ENCODE peak calls at places on chromosomes 3 and 15, in nine cellular contexts. G, D, N, I, A, Y, M, T and H are unnamed samples.

GRCh38 chr3:79140718-79141117 is 627.1 kb downstream of the ROBO1 start:
- DNase-seq in A (no peak), Y (no peak), G (peak; percentile 10), D (peak; percentile 34), N (no peak), M (no peak), I (peak; percentile 9), T (no peak), H (no peak)

GRCh38 chr3:111481551-111481950 is 60.4 kb upstream of the CD96 start:
- DNase-seq in A (no peak), T (no peak), Y (no peak), M (no peak), G (no peak), D (no peak), I (no peak), N (no peak), H (no peak)

GRCh38 chr3:118811333-118811732 is 223.3 kb downstream of the IGSF11 start:
- DNase-seq in N (no peak), I (no peak), T (no peak), Y (no peak), D (no peak), A (no peak), M (no peak), G (no peak), H (no peak)

GRCh38 chr15:74608776-74609175 is 6.9 kb upstream of the CLK3 start:
- DNase-seq in T (no peak), M (no peak), G (no peak), Y (no peak), A (no peak), D (no peak), I (no peak), N (no peak), H (no peak)

GRCh38 chr3:10551821-10552630 is 46.6 kb upstream of the ATP2B2 start:
- DNase-seq in M (no peak), D (peak; percentile 51), I (peak; percentile 89), A (peak; percentile 72), Y (peak; percentile 77), T (peak; percentile 55), G (peak; percentile 80), N (no peak), H (no peak)

GRCh38 chr3:64316971-64317370 is 91.7 kb upstream of the PRICKLE2 start:
- DNase-seq in A (no peak), D (peak; percentile 22), N (no peak), M (no peak), I (peak; percentile 66), Y (no peak), G (peak; percentile 4), T (no peak), H (no peak)

GRCh38 chr3:12903881-12904280 is 62.5 kb upstream of the RPL32 start:
- DNase-seq in M (no peak), I (no peak), D (no peak), T (no peak), A (no peak), Y (no peak), N (no peak), G (no peak), H (no peak)

GRCh38 chr3:69379661-69380060 is 6.2 kb downstream of the FRMD4B start:
- DNase-seq in Y (no peak), N (no peak), A (no peak), D (no peak), G (no peak), I (no peak), T (no peak), M (no peak), H (no peak)

GRCh38 chr15:63407612-63408011 is 26.0 kb upstream of the CA12 start:
- DNase-seq in Y (no peak), I (peak; percentile 19), M (no peak), D (no peak), G (peak; percentile 33), A (peak; percentile 89), N (no peak), T (no peak), H (no peak)

GRCh38 chr15:77025471-77025901 is 30.6 kb downstream of the PSTPIP1 start:
- DNase-seq in D (no peak), A (no peak), I (no peak), Y (peak; percentile 40), M (no peak), T (no peak), G (no peak), N (peak; percentile 31), H (peak; percentile 1)

GRCh38 chr15:90343391-90343790 is 8.7 kb upstream of the ZNF774 start:
- DNase-seq in A (no peak), N (no peak), M (no peak), Y (no peak), D (no peak), T (no peak), G (peak; percentile 53), I (peak; percentile 24), H (no peak)

GRCh38 chr3:46693897-46694235 is 387 bp upstream of the ALS2CL start:
- DNase-seq in G (no peak), M (no peak), T (peak; percentile 41), Y (no peak), I (no peak), A (no peak), N (no peak), D (no peak), H (no peak)

GRCh38 chr3:146640955-146641867 is 36.1 kb upstream of the PLSCR5 start:
- DNase-seq in A (peak; percentile 78), M (peak; percentile 24), Y (no peak), N (no peak), D (peak; percentile 73), I (peak; percentile 44), T (no peak), G (peak; percentile 77), H (peak; percentile 51)

GRCh38 chr3:197149528-197149927 is 119.9 kb upstream of the MELTF start:
- DNase-seq in M (no peak), A (no peak), D (no peak), G (no peak), T (no peak), Y (no peak), N (no peak), I (no peak), H (no peak)

GRCh38 chr3:52324676-52325075 is 8.6 kb downstream of the DNAH1 start:
- DNase-seq in A (no peak), G (no peak), N (no peak), D (no peak), I (no peak), T (no peak), Y (no peak), M (no peak), H (no peak)

GRCh38 chr15:41873711-41874110 is 20.1 kb downstream of the SPTBN5 start:
- DNase-seq in A (no peak), D (no peak), Y (no peak), I (no peak), N (no peak), T (no peak), M (no peak), G (no peak), H (no peak)

GRCh38 chr3:193946945-193947344 is 189.0 kb upstream of the HES1 start:
- DNase-seq in N (no peak), M (no peak), A (no peak), G (peak; percentile 82), I (no peak), T (no peak), Y (no peak), D (no peak), H (no peak)

GRCh38 chr3:157662171-157662570 is 159.0 kb upstream of the VEPH1 start:
- DNase-seq in D (no peak), N (no peak), Y (no peak), M (no peak), T (no peak), G (no peak), A (no peak), I (no peak), H (no peak)

GRCh38 chr3:45496550-45496949 is 98.0 kb upstream of the LIMD1 start:
- DNase-seq in A (peak; percentile 81), D (no peak), T (no peak), Y (no peak), I (no peak), G (no peak), N (no peak), M (no peak), H (no peak)

GRCh38 chr15:40845036-40845435 is 1.2 kb downstream of the SPINT1 start:
- DNase-seq in Y (no peak), G (no peak), N (no peak), I (no peak), T (no peak), D (no peak), M (no peak), A (no peak), H (no peak)

GRCh38 chr3:153980252-153980590 is 141.0 kb upstream of the ARHGEF26 start:
- DNase-seq in I (no peak), N (no peak), D (no peak), M (no peak), Y (no peak), G (peak; percentile 51), A (no peak), T (no peak), H (no peak)

GRCh38 chr15:65099336-65099735 is 15.7 kb downstream of the UBAP1L start:
- DNase-seq in G (no peak), M (no peak), A (no peak), N (no peak), I (no peak), D (no peak), Y (no peak), T (no peak), H (no peak)

GRCh38 chr3:187261541-187261969 is 30.0 kb downstream of the MASP1 start:
- DNase-seq in Y (no peak), T (no peak), A (no peak), D (peak; percentile 64), N (no peak), G (peak; percentile 74), I (peak; percentile 29), M (no peak), H (no peak)

GRCh38 chr15:73934281-73934680 is 8.0 kb downstream of the LOXL1 start:
- DNase-seq in I (no peak), M (no peak), G (peak; percentile 94), T (peak; percentile 41), N (no peak), Y (no peak), D (no peak), A (no peak), H (no peak)

GRCh38 chr15:66851226-66852063 is 149.4 kb downstream of the SMAD6 start:
- DNase-seq in Y (peak; percentile 86), M (peak; percentile 89), G (peak; percentile 72), T (peak; percentile 25), I (peak; percentile 77), N (peak; percentile 94), D (peak; percentile 73), A (peak; percentile 92), H (peak; percentile 89)

GRCh38 chr15:84764585-84764984 is 16.2 kb downstream of the ZNF592 start:
- DNase-seq in Y (no peak), T (no peak), M (no peak), A (no peak), G (no peak), I (no peak), D (no peak), N (no peak), H (no peak)

GRCh38 chr3:154730221-154730620 is 300.2 kb upstream of the GPR149 start:
- DNase-seq in G (no peak), A (no peak), I (no peak), N (no peak), M (no peak), D (no peak), Y (no peak), T (no peak), H (no peak)

GRCh38 chr3:124620600-124621063 is 109.6 kb upstream of the UMPS start:
- DNase-seq in A (no peak), T (no peak), D (no peak), I (peak; percentile 56), M (no peak), N (no peak), G (no peak), Y (no peak), H (no peak)

GRCh38 chr3:144963810-144964209 is 992.2 kb downstream of the DIPK2A start:
- DNase-seq in I (no peak), A (no peak), N (no peak), G (no peak), M (no peak), D (no peak), Y (no peak), T (no peak), H (no peak)

GRCh38 chr3:6250167-6250566 is 610.7 kb upstream of the GRM7 start:
- DNase-seq in G (no peak), N (peak; percentile 59), I (no peak), T (no peak), Y (no peak), D (no peak), A (no peak), M (no peak), H (no peak)

GRCh38 chr3:22979581-22979980 is 223.5 kb upstream of the UBE2E2 start:
- DNase-seq in N (no peak), D (no peak), Y (no peak), A (no peak), I (no peak), M (no peak), G (peak; percentile 12), T (no peak), H (no peak)